ENCODE peak calls at places on chromosomes 5 and 9, in six cellular contexts. One of them, this sample, is unnamed.

GRCh38 chr5:20683241-20683940 is 695.4 kb upstream of the CDH18 start:
- DNase-seq in astrocyte: no peak
- DNase-seq in OCI-LY7: no peak
- DNase-seq in CD4-positive, alpha-beta T cell: no peak
- DNase-seq in cardiac muscle cell: no peak
- DNase-seq in heart left ventricle: no peak
- DNase-seq in this sample: no peak

GRCh38 chr5:156042726-156043125 is 284.2 kb upstream of the SGCD start:
- DNase-seq in CD4-positive, alpha-beta T cell: no peak
- DNase-seq in cardiac muscle cell: no peak
- DNase-seq in astrocyte: no peak
- DNase-seq in OCI-LY7: no peak
- DNase-seq in heart left ventricle: no peak
- DNase-seq in this sample: no peak

GRCh38 chr9:120541921-120542320 is 38.0 kb downstream of the CDK5RAP2 start:
- DNase-seq in cardiac muscle cell: no peak
- DNase-seq in heart left ventricle: no peak
- DNase-seq in OCI-LY7: no peak
- DNase-seq in CD4-positive, alpha-beta T cell: no peak
- DNase-seq in astrocyte: no peak
- DNase-seq in this sample: no peak

GRCh38 chr5:150066901-150067396 is 19.4 kb downstream of the CSF1R start:
- DNase-seq in CD4-positive, alpha-beta T cell: no peak
- DNase-seq in astrocyte: peak
- DNase-seq in OCI-LY7: no peak
- DNase-seq in cardiac muscle cell: no peak
- DNase-seq in heart left ventricle: no peak
- DNase-seq in this sample: peak

GRCh38 chr5:157648275-157648990 is 3.8 kb downstream of the SOX30 start:
- DNase-seq in OCI-LY7: no peak
- DNase-seq in CD4-positive, alpha-beta T cell: no peak
- DNase-seq in heart left ventricle: no peak
- DNase-seq in cardiac muscle cell: no peak
- DNase-seq in astrocyte: peak
- DNase-seq in this sample: no peak

GRCh38 chr9:73167614-73168013 is 15.9 kb downstream of the ANXA1 start:
- DNase-seq in cardiac muscle cell: no peak
- DNase-seq in CD4-positive, alpha-beta T cell: no peak
- DNase-seq in OCI-LY7: no peak
- DNase-seq in heart left ventricle: no peak
- DNase-seq in astrocyte: no peak
- DNase-seq in this sample: no peak

GRCh38 chr5:108461628-108462367 is 79.9 kb upstream of the FBXL17 start:
- DNase-seq in cardiac muscle cell: no peak
- DNase-seq in heart left ventricle: no peak
- DNase-seq in OCI-LY7: no peak
- DNase-seq in CD4-positive, alpha-beta T cell: no peak
- DNase-seq in astrocyte: peak
- DNase-seq in this sample: peak

GRCh38 chr5:134175874-134176522 is 752 bp downstream of the SKP1 start:
- DNase-seq in cardiac muscle cell: peak
- DNase-seq in heart left ventricle: no peak
- DNase-seq in astrocyte: peak
- DNase-seq in OCI-LY7: peak
- DNase-seq in CD4-positive, alpha-beta T cell: no peak
- DNase-seq in this sample: peak

GRCh38 chr5:139811076-139811607 is 15.5 kb downstream of the PSD2 start:
- DNase-seq in astrocyte: no peak
- DNase-seq in heart left ventricle: no peak
- DNase-seq in CD4-positive, alpha-beta T cell: no peak
- DNase-seq in cardiac muscle cell: no peak
- DNase-seq in OCI-LY7: no peak
- DNase-seq in this sample: no peak

GRCh38 chr9:130306826-130307666 is 41.5 kb downstream of the HMCN2 start:
- DNase-seq in cardiac muscle cell: no peak
- DNase-seq in OCI-LY7: no peak
- DNase-seq in CD4-positive, alpha-beta T cell: no peak
- DNase-seq in heart left ventricle: no peak
- DNase-seq in astrocyte: no peak
- DNase-seq in this sample: no peak

GRCh38 chr5:142674438-142675210 is 11.3 kb downstream of the FGF1 start:
- DNase-seq in OCI-LY7: no peak
- DNase-seq in CD4-positive, alpha-beta T cell: no peak
- DNase-seq in heart left ventricle: peak
- DNase-seq in astrocyte: peak
- DNase-seq in cardiac muscle cell: peak
- DNase-seq in this sample: peak

GRCh38 chr9:37676411-37676830 is 25.7 kb downstream of the FRMPD1 start:
- DNase-seq in heart left ventricle: peak
- DNase-seq in CD4-positive, alpha-beta T cell: no peak
- DNase-seq in astrocyte: no peak
- DNase-seq in OCI-LY7: no peak
- DNase-seq in cardiac muscle cell: no peak
- DNase-seq in this sample: no peak

GRCh38 chr5:98796197-98796972 is 22.9 kb downstream of the RGMB start:
- DNase-seq in astrocyte: peak
- DNase-seq in OCI-LY7: peak
- DNase-seq in cardiac muscle cell: peak
- DNase-seq in heart left ventricle: no peak
- DNase-seq in CD4-positive, alpha-beta T cell: peak
- DNase-seq in this sample: peak

GRCh38 chr5:100424017-100424416 is 111.2 kb upstream of the FAM174A start:
- DNase-seq in cardiac muscle cell: no peak
- DNase-seq in CD4-positive, alpha-beta T cell: no peak
- DNase-seq in OCI-LY7: no peak
- DNase-seq in heart left ventricle: no peak
- DNase-seq in astrocyte: peak
- DNase-seq in this sample: no peak

GRCh38 chr5:10090074-10090473 is 159.6 kb downstream of the ATPSCKMT start:
- DNase-seq in cardiac muscle cell: no peak
- DNase-seq in CD4-positive, alpha-beta T cell: no peak
- DNase-seq in astrocyte: no peak
- DNase-seq in heart left ventricle: no peak
- DNase-seq in OCI-LY7: no peak
- DNase-seq in this sample: no peak

GRCh38 chr9:6305954-6306563 is 22.1 kb upstream of the TPD52L3 start:
- DNase-seq in OCI-LY7: peak
- DNase-seq in astrocyte: peak
- DNase-seq in cardiac muscle cell: peak
- DNase-seq in heart left ventricle: no peak
- DNase-seq in CD4-positive, alpha-beta T cell: no peak
- DNase-seq in this sample: peak

GRCh38 chr9:121944741-121945191 is 148.3 kb downstream of the TTLL11 start:
- DNase-seq in OCI-LY7: peak
- DNase-seq in astrocyte: peak
- DNase-seq in CD4-positive, alpha-beta T cell: no peak
- DNase-seq in heart left ventricle: no peak
- DNase-seq in cardiac muscle cell: no peak
- DNase-seq in this sample: peak

GRCh38 chr9:111525056-111525977 is at the start of gene ZNF483:
- DNase-seq in CD4-positive, alpha-beta T cell: peak
- DNase-seq in OCI-LY7: peak
- DNase-seq in astrocyte: peak
- DNase-seq in heart left ventricle: peak
- DNase-seq in cardiac muscle cell: peak
- DNase-seq in this sample: peak

GRCh38 chr5:113359419-113359818 is 75.4 kb downstream of the TSSK1B start:
- DNase-seq in CD4-positive, alpha-beta T cell: no peak
- DNase-seq in cardiac muscle cell: no peak
- DNase-seq in astrocyte: peak
- DNase-seq in heart left ventricle: no peak
- DNase-seq in OCI-LY7: no peak
- DNase-seq in this sample: no peak

GRCh38 chr5:160493806-160494317 is 72.2 kb downstream of the PTTG1 start:
- DNase-seq in CD4-positive, alpha-beta T cell: no peak
- DNase-seq in heart left ventricle: no peak
- DNase-seq in OCI-LY7: no peak
- DNase-seq in cardiac muscle cell: no peak
- DNase-seq in astrocyte: no peak
- DNase-seq in this sample: no peak

GRCh38 chr9:114592356-114592755 is 4.8 kb downstream of the ATP6V1G1 start:
- DNase-seq in astrocyte: no peak
- DNase-seq in heart left ventricle: no peak
- DNase-seq in cardiac muscle cell: no peak
- DNase-seq in OCI-LY7: peak
- DNase-seq in CD4-positive, alpha-beta T cell: peak
- DNase-seq in this sample: peak

GRCh38 chr5:79793722-79794121 is 104.1 kb downstream of the CMYA5 start:
- DNase-seq in OCI-LY7: no peak
- DNase-seq in CD4-positive, alpha-beta T cell: no peak
- DNase-seq in heart left ventricle: no peak
- DNase-seq in astrocyte: no peak
- DNase-seq in cardiac muscle cell: no peak
- DNase-seq in this sample: no peak

GRCh38 chr9:82242285-82242963 is 253.9 kb downstream of the SPATA31D1 start:
- DNase-seq in heart left ventricle: no peak
- DNase-seq in astrocyte: no peak
- DNase-seq in OCI-LY7: peak
- DNase-seq in CD4-positive, alpha-beta T cell: no peak
- DNase-seq in cardiac muscle cell: no peak
- DNase-seq in this sample: no peak

GRCh38 chr5:83472213-83472507 is 616 bp downstream of the VCAN start:
- DNase-seq in astrocyte: no peak
- DNase-seq in cardiac muscle cell: no peak
- DNase-seq in OCI-LY7: no peak
- DNase-seq in CD4-positive, alpha-beta T cell: no peak
- DNase-seq in heart left ventricle: no peak
- DNase-seq in this sample: no peak

GRCh38 chr5:135215617-135215995 is 181.6 kb upstream of the PITX1 start:
- DNase-seq in OCI-LY7: no peak
- DNase-seq in astrocyte: no peak
- DNase-seq in cardiac muscle cell: no peak
- DNase-seq in heart left ventricle: no peak
- DNase-seq in CD4-positive, alpha-beta T cell: no peak
- DNase-seq in this sample: no peak

GRCh38 chr9:86281577-86282076 is 711 bp downstream of the ISCA1 start:
- DNase-seq in CD4-positive, alpha-beta T cell: no peak
- DNase-seq in heart left ventricle: no peak
- DNase-seq in OCI-LY7: no peak
- DNase-seq in cardiac muscle cell: peak
- DNase-seq in astrocyte: no peak
- DNase-seq in this sample: peak

GRCh38 chr9:126393876-126394275 is 67.2 kb downstream of the MVB12B start:
- DNase-seq in OCI-LY7: no peak
- DNase-seq in astrocyte: peak
- DNase-seq in cardiac muscle cell: no peak
- DNase-seq in CD4-positive, alpha-beta T cell: no peak
- DNase-seq in heart left ventricle: no peak
- DNase-seq in this sample: no peak

GRCh38 chr9:73684601-73685000 is 532.9 kb downstream of the ANXA1 start:
- DNase-seq in heart left ventricle: no peak
- DNase-seq in cardiac muscle cell: no peak
- DNase-seq in CD4-positive, alpha-beta T cell: no peak
- DNase-seq in astrocyte: peak
- DNase-seq in OCI-LY7: no peak
- DNase-seq in this sample: no peak

GRCh38 chr9:33288235-33288634 is 2.1 kb upstream of the NFX1 start:
- DNase-seq in heart left ventricle: no peak
- DNase-seq in OCI-LY7: no peak
- DNase-seq in astrocyte: no peak
- DNase-seq in CD4-positive, alpha-beta T cell: no peak
- DNase-seq in cardiac muscle cell: no peak
- DNase-seq in this sample: no peak

DNA sequence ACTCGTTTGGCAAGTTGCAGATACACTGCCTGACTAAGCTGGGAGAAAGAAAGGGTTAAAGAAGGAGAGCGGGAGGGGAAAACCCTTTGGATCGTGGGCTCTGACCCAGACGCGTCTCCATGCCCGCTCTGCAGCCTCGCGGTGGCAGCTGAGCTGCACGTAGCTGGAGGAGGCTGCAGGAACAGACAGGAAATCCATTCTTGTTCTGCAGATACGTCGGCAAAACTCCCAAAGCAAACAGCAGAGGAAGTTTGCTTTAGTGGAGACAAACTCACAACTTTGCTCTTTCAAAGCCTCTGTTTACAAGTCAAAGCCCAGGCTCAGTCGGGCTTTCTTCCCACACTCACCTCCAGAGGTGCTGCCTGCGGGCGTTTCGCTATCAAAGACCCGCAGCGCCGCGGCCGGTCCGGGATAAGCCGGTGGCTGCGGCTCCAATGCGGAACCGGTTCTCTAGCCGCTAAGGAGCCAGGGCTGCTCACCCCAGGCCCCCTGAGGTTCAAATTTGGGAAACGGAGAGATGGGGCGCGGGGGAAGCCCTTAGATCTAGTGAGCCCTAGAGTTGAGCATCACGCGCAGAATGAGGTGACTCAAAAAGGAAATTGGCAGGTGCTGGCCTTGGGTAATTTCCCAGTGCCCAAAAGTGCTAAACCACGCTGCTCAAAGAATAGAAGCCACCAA is 60.7 kb downstream of the MAT2B start:
- DNase-seq in astrocyte: no peak
- DNase-seq in OCI-LY7: no peak
- DNase-seq in cardiac muscle cell: peak
- DNase-seq in CD4-positive, alpha-beta T cell: no peak
- DNase-seq in heart left ventricle: peak
- DNase-seq in this sample: peak
- TF ChIP-seq CTCF in astrocyte: no peak
- TF ChIP-seq CTCF in OCI-LY7: no peak
- TF ChIP-seq CTCF in cardiac muscle cell: no peak
- TF ChIP-seq CTCF in CD4-positive, alpha-beta T cell: no peak
- TF ChIP-seq CTCF in heart left ventricle: no peak
- TF ChIP-seq CTCF in this sample: no peak

GRCh38 chr5:178295589-178295988 is 63.0 kb upstream of the PHYKPL start:
- DNase-seq in astrocyte: no peak
- DNase-seq in CD4-positive, alpha-beta T cell: no peak
- DNase-seq in OCI-LY7: no peak
- DNase-seq in cardiac muscle cell: no peak
- DNase-seq in heart left ventricle: no peak
- DNase-seq in this sample: no peak
- TF ChIP-seq CTCF in astrocyte: no peak
- TF ChIP-seq CTCF in CD4-positive, alpha-beta T cell: no peak
- TF ChIP-seq CTCF in OCI-LY7: no peak
- TF ChIP-seq CTCF in cardiac muscle cell: no peak
- TF ChIP-seq CTCF in heart left ventricle: no peak
- TF ChIP-seq CTCF in this sample: no peak

DNA sequence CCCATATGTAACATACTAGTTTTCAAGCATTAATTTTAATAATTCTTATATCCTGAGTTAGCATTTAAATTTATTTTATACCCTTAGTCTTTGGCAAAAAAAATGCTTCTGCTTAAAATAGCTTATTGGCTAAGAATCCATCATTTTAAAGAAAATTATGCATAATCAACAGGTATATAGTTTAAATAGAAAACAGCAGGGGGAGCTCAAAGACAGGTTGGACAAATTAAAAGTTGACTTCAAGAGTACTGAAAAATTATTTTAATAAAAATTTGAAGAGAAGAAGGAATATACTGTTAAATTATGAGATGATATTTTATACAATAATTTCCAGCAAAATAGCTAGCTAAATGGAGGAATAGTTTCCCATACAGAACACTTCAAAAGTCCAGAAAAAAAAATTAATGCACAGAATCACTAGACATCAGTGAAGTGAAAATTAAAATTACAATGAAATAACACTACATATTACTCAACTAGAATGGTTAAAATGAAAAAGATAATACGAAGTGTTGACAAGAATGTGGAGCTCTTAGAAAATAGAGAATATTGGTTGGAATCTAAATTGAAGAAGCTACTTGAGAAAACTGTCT is 387.1 kb downstream of the PDE4D start:
- DNase-seq in heart left ventricle: no peak
- DNase-seq in OCI-LY7: peak
- DNase-seq in cardiac muscle cell: peak
- DNase-seq in astrocyte: no peak
- DNase-seq in CD4-positive, alpha-beta T cell: no peak
- DNase-seq in this sample: peak
- TF ChIP-seq CTCF in heart left ventricle: peak
- TF ChIP-seq CTCF in OCI-LY7: peak
- TF ChIP-seq CTCF in cardiac muscle cell: peak
- TF ChIP-seq CTCF in astrocyte: peak
- TF ChIP-seq CTCF in CD4-positive, alpha-beta T cell: no peak
- TF ChIP-seq CTCF in this sample: peak

GRCh38 chr9:19133549-19134345 is 6.5 kb upstream of the PLIN2 start:
- DNase-seq in astrocyte: no peak
- DNase-seq in OCI-LY7: no peak
- DNase-seq in heart left ventricle: no peak
- DNase-seq in cardiac muscle cell: no peak
- DNase-seq in CD4-positive, alpha-beta T cell: no peak
- DNase-seq in this sample: no peak
- TF ChIP-seq CTCF in astrocyte: no peak
- TF ChIP-seq CTCF in OCI-LY7: no peak
- TF ChIP-seq CTCF in heart left ventricle: no peak
- TF ChIP-seq CTCF in cardiac muscle cell: no peak
- TF ChIP-seq CTCF in CD4-positive, alpha-beta T cell: no peak
- TF ChIP-seq CTCF in this sample: no peak

This sample was measured in AG10803.